ENCODE peak calls at places on chromosomes 16 and 17, in nine cellular contexts. R, L, B, D, Z, M, Q, P and C are unnamed samples.

GRCh38 chr16:25411376-25412081 is 153.9 kb upstream of the ZKSCAN2 start:
- DNase-seq in L (no peak), B (no peak), Q (peak), D (no peak), M (no peak), P (no peak), Z (no peak), R (no peak), C (no peak)

GRCh38 chr16:78353610-78354009 is 254.2 kb downstream of the WWOX start:
- DNase-seq in D (no peak), R (no peak), M (no peak), Z (no peak), B (no peak), L (peak), P (no peak), Q (no peak), C (no peak)

GRCh38 chr17:65759532-65759931 is 198.1 kb upstream of the AXIN2 start:
- DNase-seq in Q (no peak), R (no peak), B (no peak), D (no peak), L (peak), M (no peak), Z (no peak), P (no peak), C (no peak)

GRCh38 chr17:45850011-45850410 is 5.3 kb downstream of the SPPL2C start:
- DNase-seq in R (no peak), P (no peak), D (no peak), M (no peak), B (peak), Q (no peak), Z (no peak), L (no peak), C (no peak)

GRCh38 chr17:63753215-63753614 is 11.6 kb upstream of the STRADA start:
- DNase-seq in D (no peak), L (no peak), Z (no peak), B (no peak), M (no peak), R (no peak), P (no peak), Q (no peak), C (no peak)

GRCh38 chr17:35542990-35543389 is 5.5 kb upstream of the SLFN12L start:
- DNase-seq in P (no peak), R (no peak), B (no peak), D (no peak), Z (no peak), Q (no peak), L (peak), M (no peak), C (no peak)

GRCh38 chr16:70588565-70588964 is 57.8 kb upstream of the IL34 start:
- DNase-seq in R (no peak), D (no peak), Z (no peak), P (no peak), L (peak), Q (no peak), M (no peak), B (no peak), C (no peak)

GRCh38 chr17:50177983-50178834 is 12.4 kb downstream of the SGCA start:
- DNase-seq in R (peak), D (peak), B (peak), M (peak), L (peak), Q (peak), Z (peak), P (peak), C (peak)

GRCh38 chr16:77835111-77835510 is 46.7 kb downstream of the VAT1L start:
- DNase-seq in B (no peak), Q (no peak), L (no peak), Z (no peak), M (no peak), D (no peak), P (no peak), R (no peak), C (no peak)

GRCh38 chr17:42999003-42999525 is 845 bp downstream of the RPL27 start:
- DNase-seq in P (no peak), Z (no peak), D (no peak), B (no peak), L (no peak), Q (no peak), M (no peak), R (no peak), C (no peak)

DNA sequence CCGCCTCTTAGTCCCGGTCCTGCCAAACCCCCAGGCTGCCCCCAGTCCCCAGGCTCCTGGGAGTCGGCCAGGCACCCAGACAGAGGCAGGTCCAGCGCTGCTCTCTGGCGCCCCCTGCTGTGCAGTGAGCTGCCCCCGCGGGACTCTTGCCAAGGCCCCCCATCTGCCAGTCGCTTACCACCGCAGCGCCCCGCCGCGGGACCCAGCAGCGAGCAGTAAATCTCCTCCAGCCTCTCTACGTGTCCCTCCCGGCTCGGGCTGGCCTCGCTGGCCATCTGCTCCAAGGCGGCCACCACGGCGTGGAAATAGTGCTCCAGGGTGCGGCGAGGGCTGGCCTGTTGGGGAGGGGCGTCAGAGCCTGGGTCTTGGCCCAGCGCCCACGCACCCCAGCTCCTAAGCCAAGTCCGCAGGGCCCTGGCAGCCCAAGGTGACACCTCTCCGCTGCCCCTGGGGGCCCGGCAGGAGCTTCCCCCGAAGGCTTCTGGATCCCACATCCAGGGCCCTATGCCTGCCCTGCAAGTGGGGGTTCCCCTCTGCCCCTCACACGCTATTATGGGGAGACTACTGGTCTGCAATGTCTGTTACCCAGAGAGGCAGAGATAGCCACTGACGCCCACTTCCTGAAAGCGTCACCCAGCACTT is 33.7 kb upstream of the MFSD6L start:
- DNase-seq in R (peak), Z (peak), B (no peak), Q (peak), L (no peak), D (peak), M (no peak), P (peak), C (no peak)
- TF ChIP-seq CTCF in R (peak), Z (peak), B (peak), Q (peak), L (peak), D (peak), M (peak), P (peak), C (peak)

DNA sequence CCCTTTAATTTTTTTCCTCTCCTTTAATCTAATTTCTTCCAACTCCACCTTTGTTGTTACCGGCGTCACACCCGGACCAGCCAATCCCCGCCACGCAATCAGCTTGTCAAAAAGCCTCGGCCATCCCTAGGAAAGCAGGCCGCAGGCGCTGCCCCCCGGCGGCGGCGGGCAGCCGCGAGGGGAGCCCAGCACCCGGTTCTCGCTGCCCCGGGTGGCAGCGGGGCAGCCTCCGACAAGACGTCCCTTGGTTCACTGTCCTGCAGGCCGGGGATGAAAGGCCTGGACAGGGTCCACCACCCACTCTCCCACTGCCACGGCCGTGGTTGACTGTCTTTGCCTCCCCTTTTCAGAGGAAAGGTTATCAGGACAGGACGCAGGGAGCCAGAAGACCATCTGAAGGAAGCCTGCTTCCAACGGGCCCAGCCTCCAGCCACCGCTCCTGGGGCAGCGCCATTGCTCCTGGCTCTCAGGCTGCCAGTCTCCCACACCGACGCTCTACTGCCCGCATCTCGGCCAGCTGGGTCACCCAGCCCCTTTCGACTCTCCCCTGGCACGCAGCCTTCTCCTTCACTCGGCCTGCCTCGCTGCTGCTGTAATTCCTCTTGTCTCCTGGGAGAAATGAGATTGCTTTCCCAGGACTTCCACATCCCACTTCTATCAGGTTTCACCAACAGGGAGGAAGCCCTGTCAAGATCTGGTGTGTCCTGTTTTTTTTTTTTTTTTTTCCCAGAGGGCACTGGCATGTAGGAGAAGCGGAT is 2.8 kb upstream of the UBTF start:
- DNase-seq in B (peak), M (peak), R (peak), Q (peak), L (peak), Z (peak), D (peak), P (peak), C (peak)
- TF ChIP-seq CTCF in B (no peak), M (peak), R (peak), Q (peak), L (peak), Z (no peak), D (no peak), P (no peak), C (no peak)

GRCh38 chr16:16092925-16093624 is 130.2 kb downstream of the ABCC6 start:
- DNase-seq in B (no peak), D (no peak), Q (no peak), R (no peak), M (no peak), L (no peak), P (no peak), Z (no peak), C (no peak)

GRCh38 chr16:16096161-16096857 is 127.0 kb downstream of the ABCC6 start:
- DNase-seq in Q (peak), Z (peak), P (no peak), M (peak), R (no peak), B (no peak), D (no peak), L (no peak), C (no peak)

GRCh38 chr16:16096858-16097213 is 126.5 kb downstream of the ABCC6 start:
- DNase-seq in P (no peak), R (no peak), D (no peak), Z (no peak), B (no peak), Q (no peak), M (no peak), L (no peak), C (no peak)

GRCh38 chr16:16095646-16096045 is 127.6 kb downstream of the ABCC6 start:
- DNase-seq in L (no peak), D (no peak), M (no peak), Q (no peak), R (no peak), B (no peak), P (no peak), Z (no peak), C (no peak)

GRCh38 chr16:16093625-16094332 is 129.5 kb downstream of the ABCC6 start:
- DNase-seq in P (no peak), Q (no peak), L (no peak), Z (no peak), D (no peak), B (no peak), M (no peak), R (no peak), C (no peak)
- TF ChIP-seq CTCF in P (no peak), Q (no peak), L (no peak), Z (no peak), D (no peak), B (no peak), M (no peak), R (no peak), C (no peak)

DNA sequence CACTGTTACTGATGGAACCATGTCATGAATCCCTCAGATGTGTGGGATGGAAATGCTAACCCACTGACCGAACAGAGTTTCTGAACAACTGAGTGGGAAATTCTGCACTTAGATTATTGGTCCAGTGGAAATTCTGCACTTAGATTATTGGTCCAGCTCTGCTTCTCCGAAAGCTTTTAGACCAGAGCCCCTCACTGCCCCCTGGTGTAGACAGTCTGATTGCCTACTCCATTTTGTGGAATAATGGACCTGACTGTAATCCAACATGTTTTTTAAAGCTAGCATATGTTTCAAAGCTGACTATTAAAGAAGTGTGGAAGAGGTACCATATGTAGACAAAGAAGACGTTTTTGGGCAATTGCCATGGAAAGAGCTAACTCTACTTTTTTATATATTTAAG is 50.3 kb upstream of the TBX2 start:
- DNase-seq in B (no peak), D (no peak), P (peak), M (no peak), Z (no peak), Q (no peak), L (no peak), R (no peak), C (no peak)
- TF ChIP-seq CTCF in B (no peak), D (peak), P (no peak), M (peak), Z (no peak), Q (peak), L (peak), R (peak), C (no peak)

DNA sequence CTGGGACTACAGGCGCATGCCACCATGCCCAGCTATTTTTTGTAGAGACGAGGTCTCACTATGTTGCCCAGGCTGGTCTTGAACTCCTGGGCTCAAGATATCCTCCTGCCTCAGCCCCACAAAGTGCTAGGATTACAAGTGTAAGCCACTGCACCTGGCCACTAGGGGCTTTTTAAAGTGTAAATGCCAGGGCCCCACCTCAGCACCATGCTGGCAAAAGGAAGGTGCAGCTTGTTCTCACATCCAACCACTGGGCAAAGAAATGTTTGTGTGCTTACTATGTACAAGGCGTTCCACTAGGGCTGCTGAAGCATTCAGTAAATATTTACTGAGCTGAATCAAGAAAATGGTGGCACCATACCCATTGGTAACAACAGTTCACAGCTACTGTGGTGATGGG is 22.6 kb downstream of the COG1 start:
- DNase-seq in L (no peak), Q (no peak), P (no peak), B (no peak), M (no peak), R (peak), Z (no peak), D (no peak), C (no peak)
- TF ChIP-seq CTCF in L (no peak), Q (peak), P (no peak), B (no peak), M (no peak), R (no peak), Z (no peak), D (peak), C (peak)